ENCODE peak calls at places on chromosomes 12 and 14, in nine cellular contexts. F is neural progenitor cell, T is HCT116, Y is Karpas-422, C is astrocyte, H is SK-N-SH, Z is K562, G is HepG2, A is H9. U is an unnamed sample.

GRCh38 chr14:105223260-105223659 is 25.1 kb upstream of the BTBD6 start:
- DNase-seq in F (no peak), T (no peak), Y (no peak), C (peak; percentile 76), H (no peak), Z (no peak), G (no peak), A (no peak), U (peak; percentile 69)

GRCh38 chr12:91040356-91040755 is 17.5 kb downstream of the KERA start:
- DNase-seq in F (no peak), T (no peak), Y (no peak), C (peak; percentile 27), H (no peak), Z (no peak), G (no peak), A (no peak), U (no peak)

GRCh38 chr12:127770123-127770522 is 496.8 kb upstream of the TMEM132C start:
- DNase-seq in F (no peak), T (no peak), Y (no peak), C (no peak), H (peak; percentile 34), Z (no peak), G (no peak), A (no peak), U (no peak)

GRCh38 chr14:55949708-55950107 is 168.5 kb upstream of the PELI2 start:
- DNase-seq in F (no peak), T (no peak), Y (no peak), C (no peak), H (no peak), Z (no peak), G (no peak), A (no peak), U (no peak)

GRCh38 chr14:99508896-99509629 is 27.9 kb downstream of the CCNK start:
- DNase-seq in F (peak; percentile 21), T (no peak), Y (no peak), C (no peak), H (no peak), Z (no peak), G (no peak), A (no peak), U (no peak)

GRCh38 chr14:74516451-74517155 is 23.0 kb downstream of the ISCA2 start:
- DNase-seq in F (peak; percentile 27), T (no peak), Y (no peak), C (no peak), H (no peak), Z (peak; percentile 19), G (peak; percentile 65), A (peak; percentile 67), U (peak; percentile 39)

GRCh38 chr14:24307575-24308341 is at the start of gene CIDEB:
- DNase-seq in F (peak; percentile 66), T (no peak), Y (peak; percentile 90), C (no peak), H (peak; percentile 87), Z (peak; percentile 62), G (peak; percentile 99), A (peak; percentile 68), U (peak; percentile 76)

GRCh38 chr12:69720748-69721147 is 17.9 kb upstream of the RAB3IP start:
- DNase-seq in F (no peak), T (no peak), Y (no peak), C (no peak), H (no peak), Z (no peak), G (no peak), A (no peak), U (no peak)

GRCh38 chr12:76143343-76144252 is 59.1 kb upstream of the NAP1L1 start:
- DNase-seq in F (no peak), T (no peak), Y (no peak), C (no peak), H (no peak), Z (no peak), G (no peak), A (no peak), U (no peak)

GRCh38 chr12:21607701-21608100 is 3.1 kb upstream of the GYS2 start:
- DNase-seq in F (peak; percentile 10), T (peak; percentile 12), Y (peak; percentile 52), C (peak; percentile 2), H (no peak), Z (no peak), G (no peak), A (no peak), U (peak; percentile 25)

GRCh38 chr14:58643366-58643765 is 5.6 kb downstream of the DACT1 start:
- DNase-seq in F (no peak), T (no peak), Y (no peak), C (no peak), H (peak; percentile 47), Z (no peak), G (no peak), A (no peak), U (no peak)

GRCh38 chr14:93970589-93970966 is 5.8 kb downstream of the ASB2 start:
- DNase-seq in F (peak; percentile 32), T (peak; percentile 33), Y (peak; percentile 87), C (no peak), H (peak; percentile 56), Z (no peak), G (peak; percentile 52), A (no peak), U (peak; percentile 46)

GRCh38 chr12:5022465-5023061 is 21.1 kb upstream of the KCNA5 start:
- DNase-seq in F (peak; percentile 79), T (peak; percentile 29), Y (peak; percentile 83), C (peak; percentile 13), H (peak; percentile 70), Z (peak; percentile 56), G (peak; percentile 28), A (peak; percentile 87), U (peak; percentile 50)

GRCh38 chr12:10305411-10305810 is 2.3 kb upstream of the KLRD1 start:
- DNase-seq in F (no peak), T (no peak), Y (no peak), C (no peak), H (no peak), Z (no peak), G (no peak), A (no peak), U (no peak)

DNA sequence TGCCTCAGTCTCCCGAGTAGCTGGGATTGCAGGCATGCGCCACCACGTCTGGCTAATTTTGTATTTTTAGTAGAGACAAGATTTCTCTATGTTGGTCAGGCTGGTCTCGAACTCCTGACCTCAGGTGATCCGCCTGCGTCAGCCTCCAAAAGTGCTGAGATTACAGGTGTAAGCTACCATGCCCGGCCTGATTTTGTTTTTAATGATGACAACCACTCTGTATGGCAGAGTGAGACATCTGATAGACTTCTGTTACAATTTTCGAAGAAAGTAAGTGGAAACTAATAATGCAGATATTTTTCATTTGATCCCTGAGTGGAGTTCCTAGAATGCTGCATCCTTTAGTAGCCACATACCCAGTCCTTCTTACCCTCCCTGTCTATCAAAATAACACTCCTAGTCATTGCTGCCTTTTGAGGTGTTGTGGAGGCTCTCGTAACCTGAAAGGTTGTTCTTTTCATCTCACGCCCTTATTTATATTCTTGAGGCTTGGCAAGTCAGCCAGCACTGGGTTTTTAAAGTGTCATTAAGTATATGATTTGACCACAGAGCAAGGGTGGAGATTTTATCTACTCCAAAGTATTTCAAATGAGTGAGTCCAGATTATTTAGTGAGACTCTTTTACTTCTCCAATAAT is 5.9 kb upstream of the EID3 start:
- DNase-seq in F (no peak), T (no peak), Y (no peak), C (peak; percentile 38), H (no peak), Z (no peak), G (no peak), A (no peak), U (peak; percentile 48)
- H3K9ac ChIP-seq in F (no peak overlapping the region), T (no peak overlapping the region), Y (no peak overlapping the region), C (no peak overlapping the region), H (no peak overlapping the region), Z (no peak overlapping the region), G (no peak overlapping the region), A (no peak overlapping the region), U (no peak overlapping the region)

DNA sequence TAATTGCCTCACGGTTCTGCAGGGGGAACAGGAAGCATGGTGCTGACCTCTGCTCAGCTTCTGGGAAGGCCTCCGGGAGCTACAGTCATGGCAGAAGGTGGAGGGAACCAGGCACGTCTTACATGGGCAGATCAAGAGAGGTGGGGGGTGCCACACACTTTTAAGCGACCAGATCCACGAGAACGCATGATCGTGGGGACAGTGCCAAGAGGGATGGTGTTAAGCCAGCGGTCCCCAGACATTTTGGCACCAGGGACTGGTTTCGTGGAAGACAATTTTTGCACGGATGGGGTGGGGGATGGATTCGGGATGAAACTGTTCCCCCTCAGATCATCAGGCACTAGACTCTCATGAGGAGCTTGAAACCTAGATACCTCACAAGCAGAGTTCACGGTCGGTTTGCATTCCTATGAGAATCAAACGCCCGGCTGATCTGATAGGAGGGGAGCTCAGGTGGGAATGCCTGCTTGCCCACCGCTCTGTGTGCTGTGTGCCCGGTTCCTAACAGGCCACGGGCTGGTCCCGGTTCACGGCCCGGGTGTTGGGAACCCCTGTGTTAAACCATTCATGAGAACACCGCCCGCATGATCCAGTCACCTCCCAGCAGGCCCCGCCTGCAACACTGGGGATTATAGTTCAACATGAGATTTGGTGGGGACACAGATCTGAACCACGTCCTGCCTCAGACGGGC is 96.9 kb downstream of the ADGRD1 start:
- DNase-seq in F (no peak), T (no peak), Y (no peak), C (no peak), H (no peak), Z (no peak), G (no peak), A (no peak), U (no peak)
- H3K4me2 ChIP-seq in F (no peak overlapping the region), T (no peak overlapping the region), Y (no peak overlapping the region), C (no peak overlapping the region), H (no peak overlapping the region), Z (no peak overlapping the region), G (no peak overlapping the region), A (no peak overlapping the region), U (no peak overlapping the region)

DNA sequence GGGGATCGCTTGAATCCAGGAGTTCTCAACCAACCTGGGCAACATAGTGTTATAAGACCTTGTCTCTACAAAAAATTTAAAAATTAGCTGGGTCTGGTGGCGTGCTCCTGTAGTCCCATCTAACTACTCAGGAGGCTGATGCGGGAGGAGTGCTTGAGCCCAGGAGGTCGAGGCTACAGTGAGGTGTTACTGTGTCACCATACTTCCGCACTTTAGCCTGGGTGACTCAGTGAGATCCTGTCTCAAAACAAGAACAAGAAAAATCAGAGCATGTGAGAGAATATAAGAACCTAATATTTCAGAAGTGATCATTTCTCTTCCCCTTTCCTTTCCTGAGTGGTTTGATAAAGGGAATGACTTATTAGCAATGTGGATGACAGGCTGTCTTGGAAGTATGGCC is 9.5 kb downstream of the TRAF3 start:
- DNase-seq in F (no peak), T (no peak), Y (no peak), C (no peak), H (no peak), Z (no peak), G (no peak), A (no peak), U (peak; percentile 40)
- H3K79me2 ChIP-seq in F (peaks cover 22% of the 10 kb centered on the region), T (peaks cover 97% of the 10 kb centered on the region), Y (peaks cover 100% of the 10 kb centered on the region), C (peaks cover 94% of the 10 kb centered on the region), H (peaks cover 99% of the 10 kb centered on the region), Z (peaks cover 68% of the 10 kb centered on the region), G (peaks cover 37% of the 10 kb centered on the region), A (no peaks in the 10 kb centered on the region), U (peaks cover 98% of the 10 kb centered on the region)

DNA sequence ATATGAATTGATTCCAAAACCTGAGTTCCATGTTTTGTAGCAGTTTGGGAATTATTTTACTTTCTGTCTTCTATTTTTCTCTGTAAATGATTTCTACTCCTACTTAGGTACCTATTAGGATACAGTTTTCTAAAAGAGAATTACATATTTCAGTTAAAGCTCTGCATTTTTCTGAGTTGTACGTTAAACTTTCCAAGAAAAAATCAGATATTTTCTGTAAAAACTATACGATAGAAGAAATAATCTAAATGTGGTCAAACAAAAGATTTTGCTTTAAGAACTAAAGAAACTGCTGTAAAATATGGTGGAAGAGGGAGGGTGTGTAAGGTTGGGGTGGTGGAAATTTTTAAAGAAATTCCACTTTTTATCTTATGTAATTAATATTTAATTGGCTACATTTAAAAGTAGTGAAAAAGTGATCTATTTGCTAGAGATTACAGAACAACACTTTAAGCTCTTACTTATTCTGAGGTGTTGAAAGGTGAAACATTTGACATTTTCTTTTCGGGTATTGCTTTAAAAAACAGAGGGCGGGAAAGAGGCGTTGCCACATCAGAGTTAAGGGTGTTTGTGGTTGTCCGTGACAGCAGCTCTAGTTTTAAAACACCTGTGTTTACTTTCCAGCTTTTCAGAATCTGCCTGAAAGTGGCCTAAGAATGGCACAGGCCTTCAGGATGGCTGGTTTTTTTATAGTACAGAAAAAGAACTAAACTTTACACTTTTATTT is 187.3 kb downstream of the MIPOL1 start:
- DNase-seq in F (no peak), T (no peak), Y (no peak), C (no peak), H (no peak), Z (peak; percentile 3), G (peak; percentile 82), A (no peak), U (no peak)
- H3K9ac ChIP-seq in F (no peak overlapping the region), T (no peak overlapping the region), Y (no peak overlapping the region), C (no peak overlapping the region), H (no peak overlapping the region), Z (no peak overlapping the region), G (no peak overlapping the region), A (no peak overlapping the region), U (no peak overlapping the region)

U was measured in PC-3.